ENCODE peak calls at places on chromosome 14, in seven cellular contexts. R is progenitor cell of endocrine pancreas; J is GM12864; M is K562; D is AG09319; Y is CD4-positive, alpha-beta T cell; W is ovary. G is an unnamed sample.

GRCh38 chr14:104964546-104964945 is 13.6 kb downstream of the AHNAK2 start:
- DNase-seq in R (no peak), J (no peak), M (no peak), D (no peak), Y (no peak), W (no peak), G (no peak)

GRCh38 chr14:77041837-77042557 is 13.5 kb upstream of the IRF2BPL start:
- DNase-seq in R (no peak), J (no peak), M (no peak), D (peak), Y (no peak), W (peak), G (no peak)

GRCh38 chr14:101473045-101473729 is 88.1 kb upstream of the DIO3 start:
- DNase-seq in R (no peak), J (no peak), M (no peak), D (no peak), Y (no peak), W (peak), G (no peak)

GRCh38 chr14:77037886-77038511 is 9.5 kb upstream of the IRF2BPL start:
- DNase-seq in R (no peak), J (no peak), M (no peak), D (no peak), Y (no peak), W (peak), G (no peak)

GRCh38 chr14:52901357-52901980 is 49.4 kb downstream of the FERMT2 start:
- DNase-seq in R (no peak), J (no peak), M (no peak), D (no peak), Y (no peak), W (no peak), G (no peak)

GRCh38 chr14:20757963-20758362 is 10.2 kb upstream of the EDDM3B start:
- DNase-seq in R (no peak), J (no peak), M (peak), D (no peak), Y (peak), W (no peak), G (no peak)

GRCh38 chr14:34046799-34047520 is 96.1 kb upstream of the EGLN3 start:
- DNase-seq in R (no peak), J (no peak), M (peak), D (no peak), Y (no peak), W (no peak), G (no peak)

GRCh38 chr14:82447586-82447985 is 913.9 kb upstream of the SEL1L start:
- DNase-seq in R (no peak), J (no peak), M (no peak), D (no peak), Y (no peak), W (no peak), G (no peak)

GRCh38 chr14:100187247-100187833 is 27.9 kb upstream of the DEGS2 start:
- DNase-seq in R (no peak), J (no peak), M (no peak), D (no peak), Y (no peak), W (no peak), G (no peak)

GRCh38 chr14:102575479-102576428 is 16.7 kb upstream of the RCOR1 start:
- DNase-seq in R (no peak), J (no peak), M (no peak), D (no peak), Y (no peak), W (no peak), G (no peak)

GRCh38 chr14:23000860-23001259 is 9.1 kb downstream of the C14orf93 start:
- DNase-seq in R (no peak), J (no peak), M (no peak), D (no peak), Y (no peak), W (no peak), G (no peak)

GRCh38 chr14:35333347-35333730 is 41.2 kb downstream of the PSMA6 start:
- DNase-seq in R (no peak), J (no peak), M (no peak), D (no peak), Y (no peak), W (no peak), G (no peak)

GRCh38 chr14:34872822-34873590 is 2.2 kb downstream of the BAZ1A start:
- DNase-seq in R (no peak), J (peak), M (no peak), D (no peak), Y (no peak), W (peak), G (no peak)

GRCh38 chr14:75697918-75698317 is 36.9 kb downstream of the TTLL5 start:
- DNase-seq in R (no peak), J (no peak), M (no peak), D (no peak), Y (no peak), W (no peak), G (no peak)

GRCh38 chr14:22095845-22096510 is 422.4 kb upstream of the OR4E1 start:
- DNase-seq in R (no peak), J (no peak), M (no peak), D (no peak), Y (no peak), W (no peak), G (no peak)

GRCh38 chr14:69610859-69611263 is 535 bp upstream of the SUSD6 start:
- DNase-seq in R (no peak), J (no peak), M (no peak), D (no peak), Y (no peak), W (no peak), G (no peak)

GRCh38 chr14:70655110-70655826 is 13.6 kb downstream of the TTC9 start:
- DNase-seq in R (no peak), J (peak), M (no peak), D (no peak), Y (peak), W (no peak), G (no peak)

GRCh38 chr14:77124345-77125274 is 17.0 kb downstream of the ZDHHC22 start:
- DNase-seq in R (peak), J (no peak), M (peak), D (no peak), Y (peak), W (no peak), G (peak)

GRCh38 chr14:61488417-61488816 is 167.0 kb downstream of the PRKCH start:
- DNase-seq in R (no peak), J (no peak), M (no peak), D (no peak), Y (no peak), W (no peak), G (no peak)

GRCh38 chr14:75292016-75292646 is 13.5 kb downstream of the FOS start:
- DNase-seq in R (no peak), J (no peak), M (no peak), D (no peak), Y (no peak), W (no peak), G (no peak)

GRCh38 chr14:68084256-68084655 is 264.7 kb downstream of the RAD51B start:
- DNase-seq in R (no peak), J (no peak), M (no peak), D (no peak), Y (no peak), W (no peak), G (no peak)

GRCh38 chr14:36584167-36584811 is 1.9 kb upstream of the NKX2-8 start:
- DNase-seq in R (no peak), J (no peak), M (no peak), D (no peak), Y (no peak), W (no peak), G (no peak)

GRCh38 chr14:39232554-39233415 is 930 bp upstream of the MIA2 start:
- DNase-seq in R (no peak), J (no peak), M (no peak), D (peak), Y (no peak), W (no peak), G (no peak)

GRCh38 chr14:49892636-49893308 is at the start of gene ARF6:
- DNase-seq in R (peak), J (peak), M (peak), D (peak), Y (peak), W (peak), G (peak)
- TF ChIP-seq CTCF in R (no peak), J (peak), M (peak), D (no peak), Y (no peak), W (peak), G (no peak)

DNA sequence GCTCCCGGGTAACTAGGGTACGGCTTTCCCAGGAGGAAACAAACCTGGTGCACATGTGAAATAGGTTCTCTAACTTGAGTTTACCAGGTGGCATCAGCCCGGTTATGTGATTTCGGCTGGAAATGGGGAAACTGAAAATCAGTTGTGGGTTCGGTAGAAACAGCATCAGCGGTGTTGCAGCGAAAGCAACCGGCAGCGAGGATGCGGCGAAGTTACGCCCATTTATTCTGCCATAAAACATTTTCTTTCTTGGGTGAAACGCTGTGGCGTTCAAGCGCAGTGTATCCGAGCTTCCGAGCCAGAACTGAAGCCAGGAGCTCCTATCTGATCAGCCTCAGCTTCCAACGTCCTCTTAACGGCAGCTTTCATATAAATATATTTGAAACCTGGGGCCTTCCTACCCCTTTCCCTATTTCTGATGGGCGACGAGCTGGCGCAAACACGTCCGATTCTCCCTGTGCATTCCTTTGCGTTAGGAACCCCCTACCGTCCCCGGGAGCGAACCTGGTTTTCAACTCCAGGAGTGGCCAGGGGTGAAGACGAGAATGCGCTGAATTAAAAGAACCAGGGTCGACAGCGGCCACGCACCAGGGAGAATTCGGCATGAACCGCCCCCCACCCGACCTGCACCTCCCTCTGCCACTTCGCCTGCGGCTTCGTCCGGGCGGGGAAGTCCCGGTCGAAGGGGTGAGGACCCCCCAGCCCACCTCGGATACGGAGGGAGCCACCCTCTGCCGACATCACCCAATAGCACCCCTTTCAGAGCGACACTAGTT is 1.6 kb downstream of the DPF3 start:
- DNase-seq in R (no peak), J (no peak), M (no peak), D (no peak), Y (no peak), W (peak), G (no peak)
- TF ChIP-seq CTCF in R (no peak), J (no peak), M (no peak), D (no peak), Y (no peak), W (no peak), G (no peak)

DNA sequence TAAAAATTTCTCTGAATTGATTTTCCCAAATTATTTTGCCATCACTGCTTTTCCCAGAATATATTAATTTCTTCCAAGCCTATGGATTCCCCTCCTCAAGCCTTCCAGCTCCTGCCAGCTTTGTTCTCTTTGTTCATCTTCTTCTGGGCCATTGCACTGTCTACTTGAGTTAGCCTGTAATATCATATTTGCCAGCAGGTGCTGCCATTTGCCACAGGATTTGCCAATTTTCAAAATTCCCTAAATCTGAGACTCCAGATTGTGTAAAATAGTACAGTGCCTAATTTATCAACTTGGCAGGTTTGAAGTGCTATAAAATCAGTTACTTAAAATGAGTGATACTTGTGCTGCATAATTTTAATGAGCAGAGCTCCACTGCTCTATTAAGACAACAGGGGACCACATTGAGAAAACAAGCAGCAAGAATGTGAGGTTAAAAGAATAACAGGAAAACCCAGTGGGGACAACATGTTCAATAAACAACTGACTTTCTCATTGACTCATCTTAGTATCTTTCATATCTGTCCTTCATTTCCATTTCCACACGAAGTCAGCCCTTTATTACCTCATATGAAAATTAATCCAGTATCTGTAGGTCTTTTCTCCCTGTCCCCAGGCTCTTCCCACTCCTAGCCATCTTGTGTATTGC is 84.6 kb upstream of the CCDC196 start:
- DNase-seq in R (no peak), J (no peak), M (no peak), D (no peak), Y (no peak), W (no peak), G (no peak)
- TF ChIP-seq CTCF in R (peak), J (peak), M (peak), D (peak), Y (no peak), W (no peak), G (peak)

DNA sequence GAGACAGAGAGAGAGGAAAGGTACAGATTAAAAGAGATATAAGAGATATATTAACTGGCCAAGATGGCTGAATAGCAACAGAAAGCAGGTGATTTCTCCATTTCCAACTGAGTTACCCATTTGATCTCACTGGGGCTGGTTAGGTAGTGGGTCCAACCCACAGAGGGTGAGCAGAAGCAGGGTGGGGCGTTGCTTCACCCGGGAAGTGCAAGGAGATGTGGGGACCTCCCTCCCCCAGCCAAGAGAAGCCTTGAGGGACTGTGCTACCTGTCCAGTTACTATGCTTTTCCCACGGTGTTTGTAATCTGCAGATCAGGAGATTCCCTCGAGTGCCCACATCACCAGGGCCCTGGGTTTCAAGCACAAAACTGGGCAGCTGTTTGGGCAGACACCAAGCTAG is 131.2 kb downstream of the AKAP6 start:
- DNase-seq in R (no peak), J (no peak), M (no peak), D (no peak), Y (no peak), W (no peak), G (no peak)
- TF ChIP-seq CTCF in R (no peak), J (no peak), M (no peak), D (no peak), Y (no peak), W (no peak), G (no peak)

DNA sequence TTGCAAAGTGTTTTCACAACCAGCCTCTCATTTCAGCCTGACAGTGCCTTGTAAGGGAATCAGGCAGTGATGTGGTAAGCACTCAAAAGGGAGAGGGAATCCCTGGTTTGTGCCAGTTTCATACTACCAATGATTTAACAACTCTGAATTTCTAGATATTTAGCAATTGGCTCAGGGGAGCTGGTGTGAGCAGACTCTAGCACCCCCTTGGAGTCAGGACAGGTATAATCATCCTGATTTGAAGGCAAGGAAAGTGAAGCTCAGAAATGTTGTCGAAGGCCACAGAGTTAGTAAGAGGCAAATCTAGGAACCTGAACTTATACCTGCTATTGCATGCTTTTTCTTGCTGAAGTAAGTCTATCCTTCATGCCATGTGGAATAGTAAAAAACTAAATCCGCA is 63.1 kb upstream of the DACT1 start:
- DNase-seq in R (no peak), J (no peak), M (no peak), D (no peak), Y (no peak), W (no peak), G (no peak)
- TF ChIP-seq CTCF in R (peak), J (peak), M (no peak), D (no peak), Y (no peak), W (no peak), G (peak)

DNA sequence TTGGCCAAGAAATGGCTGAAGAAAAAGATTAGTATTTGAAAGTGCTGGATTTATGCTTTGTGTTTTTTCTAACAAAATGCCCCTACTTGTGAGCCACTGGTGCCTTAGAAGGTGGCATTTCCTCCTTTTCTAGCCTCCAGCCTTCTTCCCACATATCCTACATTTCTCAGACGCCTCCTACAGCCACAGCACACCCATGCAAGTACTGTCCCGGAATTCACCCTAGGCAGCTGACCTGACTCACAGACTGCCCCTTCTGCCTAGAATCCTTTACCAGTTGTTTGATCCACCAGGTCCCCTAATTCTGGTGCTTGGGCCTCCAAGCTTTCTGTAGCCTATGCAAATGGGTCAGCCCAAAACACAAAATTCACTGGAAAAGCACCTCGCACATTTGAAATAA is 166.0 kb downstream of the FOXN3 start:
- DNase-seq in R (no peak), J (no peak), M (no peak), D (no peak), Y (no peak), W (no peak), G (no peak)
- TF ChIP-seq CTCF in R (no peak), J (no peak), M (no peak), D (no peak), Y (no peak), W (no peak), G (no peak)

GRCh38 chr14:93346926-93347721 is at the start of gene COX8C:
- DNase-seq in R (no peak), J (no peak), M (peak), D (no peak), Y (no peak), W (no peak), G (no peak)
- TF ChIP-seq CTCF in R (no peak), J (peak), M (peak), D (no peak), Y (no peak), W (no peak), G (no peak)

DNA sequence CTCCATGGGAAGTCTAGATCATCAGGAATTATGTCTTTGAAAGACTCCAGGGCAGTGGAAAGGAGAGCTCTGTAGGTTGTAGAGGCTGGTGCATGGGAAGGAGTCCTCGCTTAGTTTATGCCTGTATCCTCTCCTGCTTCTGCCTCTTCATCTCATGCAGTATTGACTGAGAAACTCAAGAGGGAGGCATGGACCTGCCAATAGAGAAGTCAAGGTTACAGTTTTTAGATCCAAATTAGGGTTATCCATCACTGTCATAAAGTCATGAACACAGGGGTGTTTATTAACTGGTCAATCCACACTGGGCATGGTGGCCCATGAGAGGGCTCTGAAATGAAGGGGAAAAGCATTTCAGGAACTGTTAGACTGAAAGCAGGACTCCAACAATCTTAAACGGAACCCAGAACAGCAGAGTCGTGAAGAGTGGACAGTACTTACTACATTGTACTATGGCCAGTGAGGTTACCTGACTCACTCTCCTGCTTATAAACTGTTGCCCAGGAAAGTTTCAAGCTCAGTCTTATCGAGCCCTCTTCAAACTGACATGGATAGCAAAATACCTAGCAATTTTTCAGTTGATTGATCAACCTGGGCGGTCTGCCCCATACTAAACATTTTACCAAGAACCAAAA is 30.1 kb upstream of the DHRS7 start:
- DNase-seq in R (no peak), J (no peak), M (no peak), D (no peak), Y (no peak), W (no peak), G (no peak)
- TF ChIP-seq CTCF in R (no peak), J (peak), M (peak), D (no peak), Y (no peak), W (no peak), G (peak)

GRCh38 chr14:96304956-96305355 is 48.9 kb downstream of the BDKRB1 start:
- DNase-seq in R (no peak), J (no peak), M (no peak), D (no peak), Y (no peak), W (no peak), G (no peak)
- TF ChIP-seq CTCF in R (peak), J (no peak), M (peak), D (peak), Y (no peak), W (no peak), G (peak)

G was measured in D721Med.